ENCODE peak calls at places on chromosomes 4 and X, in seven cellular contexts. Z, D, X, A, O, M and L are unnamed samples.

GRCh38 chr4:100547541-100548208 is 29.9 kb upstream of the EMCN start:
- DNase-seq in Z (no peak), D (no peak), X (no peak), A (no peak), O (no peak), M (no peak), L (no peak)

GRCh38 chrX:19709812-19710518 is 177.4 kb downstream of the SH3KBP1 start:
- DNase-seq in Z (no peak), D (no peak), X (no peak), A (peak; percentile 95), O (peak; percentile 90), M (no peak), L (no peak)

GRCh38 chr4:20618010-20618409 is 82.2 kb upstream of the PACRGL start:
- DNase-seq in Z (no peak), D (peak; percentile 31), X (no peak), A (peak; percentile 70), O (no peak), M (peak; percentile 41), L (no peak)

GRCh38 chr4:140346136-140346535 is 27.3 kb upstream of the SCOC start:
- DNase-seq in Z (no peak), D (no peak), X (no peak), A (no peak), O (no peak), M (no peak), L (no peak)

GRCh38 chrX:12210921-12211320 is 72.6 kb downstream of the FRMPD4 start:
- DNase-seq in Z (no peak), D (no peak), X (no peak), A (peak; percentile 60), O (peak; percentile 26), M (no peak), L (no peak)

GRCh38 chr4:147749811-147750321 is 18.0 kb downstream of the ARHGAP10 start:
- DNase-seq in Z (no peak), D (no peak), X (no peak), A (no peak), O (no peak), M (no peak), L (no peak)

GRCh38 chrX:107672955-107673378 is 44.7 kb downstream of the PRPS1 start:
- DNase-seq in Z (no peak), D (peak; percentile 75), X (no peak), A (peak; percentile 82), O (no peak), M (peak; percentile 81), L (peak; percentile 74)

GRCh38 chr4:144787365-144788263 is 141.7 kb downstream of the HHIP start:
- DNase-seq in Z (peak; percentile 2), D (peak; percentile 14), X (no peak), A (peak; percentile 37), O (no peak), M (no peak), L (no peak)

GRCh38 chr4:173652283-173652931 is 122.4 kb upstream of the HAND2 start:
- DNase-seq in Z (no peak), D (no peak), X (no peak), A (no peak), O (no peak), M (no peak), L (no peak)

GRCh38 chr4:39044364-39044946 is 12.2 kb upstream of the TMEM156 start:
- DNase-seq in Z (peak; percentile 82), D (peak; percentile 75), X (peak; percentile 92), A (peak; percentile 84), O (peak; percentile 34), M (peak; percentile 93), L (peak; percentile 97)